ENCODE peak calls at places on chromosomes 12 and 14, in nine cellular contexts. G is NCI-H1417 treated with DMSO at 0.1 percent for 48 hours, H is left lobe of liver, L is NCI-H510A treated with DMSO at 0.1 percent for 48 hours, D is A549, Q is OCI-M1, V is thoracic aorta, J is KBM-7, T is activated T-cell treated with anti-CD3 and anti-CD28 coated beads for 1 hour. K is an unnamed sample.

GRCh38 chr14:56794088-56794556 is 16.2 kb downstream of the OTX2 start:
- DNase-seq in V (no peak), D (no peak), J (no peak), Q (no peak), G (no peak), H (no peak), L (no peak), T (no peak), K (peak; percentile 30)

GRCh38 chr12:24507827-24508226 is 441.1 kb downstream of the BCAT1 start:
- DNase-seq in T (no peak), H (no peak), G (no peak), V (no peak), J (no peak), L (no peak), Q (no peak), D (no peak), K (no peak)

GRCh38 chr14:74583689-74584434 is 28.2 kb downstream of the LTBP2 start:
- DNase-seq in D (peak; percentile 81), Q (no peak), H (no peak), V (no peak), T (no peak), L (no peak), J (no peak), G (no peak), K (no peak)

GRCh38 chr12:64912501-64912900 is 88.1 kb downstream of the TBC1D30 start:
- DNase-seq in L (no peak), H (no peak), Q (no peak), J (no peak), G (no peak), D (no peak), V (no peak), T (no peak), K (no peak)

GRCh38 chr12:131018221-131018620 is 64.5 kb downstream of the ADGRD1 start:
- DNase-seq in J (no peak), L (no peak), G (no peak), T (no peak), Q (no peak), D (no peak), V (no peak), H (no peak), K (no peak)

GRCh38 chr12:30961030-30961429 is 34.5 kb downstream of the TSPAN11 start:
- DNase-seq in Q (no peak), G (no peak), L (no peak), V (no peak), D (no peak), T (no peak), J (no peak), H (no peak), K (no peak)

GRCh38 chr14:69451941-69452340 is 32.6 kb upstream of the PLEKHD1 start:
- DNase-seq in L (no peak), J (no peak), H (no peak), Q (no peak), D (no peak), T (no peak), G (no peak), V (no peak), K (no peak)

GRCh38 chr12:96902076-96902475 is 5.0 kb upstream of the NEDD1 start:
- DNase-seq in D (peak; percentile 48), T (no peak), Q (peak; percentile 50), L (no peak), H (no peak), V (no peak), J (peak; percentile 12), G (no peak), K (peak; percentile 44)

GRCh38 chr12:53056901-53057300 is 7.0 kb downstream of the TNS2 start:
- DNase-seq in H (no peak), D (no peak), V (no peak), T (no peak), L (no peak), Q (no peak), J (no peak), G (no peak), K (no peak)

GRCh38 chr12:130299574-130299973 is 38.1 kb upstream of the PIWIL1 start:
- DNase-seq in H (no peak), V (no peak), T (no peak), D (no peak), J (no peak), L (no peak), G (no peak), Q (no peak), K (no peak)